ENCODE peak calls at places on chromosomes 7 and 10, in seven cellular contexts. One of them, this sample, is unnamed.

GRCh38 chr10:58399410-58399809 is 14.2 kb downstream of the TFAM start:
- DNase-seq in DMS 273 treated with DMSO at 0.1 percent for 48 hours: no peak
- DNase-seq in KBM-7: no peak
- DNase-seq in HEK293T: no peak
- DNase-seq in AG08395: peak; percentile 54
- DNase-seq in hepatocyte: no peak
- DNase-seq in activated T-helper 9 cell treated with anti-CD3 and anti-CD28 coated beads, Interleukin-2, amount 50 U/mL, for 16 hours: no peak
- DNase-seq in this sample: no peak

GRCh38 chr7:157058026-157058425 is 47.6 kb upstream of the MNX1 start:
- DNase-seq in AG08395: no peak
- DNase-seq in KBM-7: no peak
- DNase-seq in hepatocyte: no peak
- DNase-seq in activated T-helper 9 cell treated with anti-CD3 and anti-CD28 coated beads, Interleukin-2, amount 50 U/mL, for 16 hours: no peak
- DNase-seq in HEK293T: no peak
- DNase-seq in DMS 273 treated with DMSO at 0.1 percent for 48 hours: no peak
- DNase-seq in this sample: no peak

GRCh38 chr7:44994877-44995554 is 5.0 kb upstream of the CCM2 start:
- DNase-seq in activated T-helper 9 cell treated with anti-CD3 and anti-CD28 coated beads, Interleukin-2, amount 50 U/mL, for 16 hours: no peak
- DNase-seq in hepatocyte: no peak
- DNase-seq in KBM-7: peak; percentile 90
- DNase-seq in AG08395: no peak
- DNase-seq in HEK293T: no peak
- DNase-seq in DMS 273 treated with DMSO at 0.1 percent for 48 hours: no peak
- DNase-seq in this sample: no peak

GRCh38 chr10:23191764-23192395 is at the start of gene PTF1A:
- DNase-seq in HEK293T: no peak
- DNase-seq in DMS 273 treated with DMSO at 0.1 percent for 48 hours: no peak
- DNase-seq in KBM-7: no peak
- DNase-seq in activated T-helper 9 cell treated with anti-CD3 and anti-CD28 coated beads, Interleukin-2, amount 50 U/mL, for 16 hours: no peak
- DNase-seq in hepatocyte: peak; percentile 16
- DNase-seq in AG08395: no peak
- DNase-seq in this sample: peak; percentile 1

GRCh38 chr10:102773986-102774385 is 30.2 kb downstream of the WBP1L start:
- DNase-seq in AG08395: no peak
- DNase-seq in DMS 273 treated with DMSO at 0.1 percent for 48 hours: no peak
- DNase-seq in HEK293T: no peak
- DNase-seq in activated T-helper 9 cell treated with anti-CD3 and anti-CD28 coated beads, Interleukin-2, amount 50 U/mL, for 16 hours: no peak
- DNase-seq in KBM-7: peak; percentile 32
- DNase-seq in hepatocyte: no peak
- DNase-seq in this sample: no peak

GRCh38 chr7:8511810-8512209 is 78.4 kb downstream of the NXPH1 start:
- DNase-seq in hepatocyte: no peak
- DNase-seq in KBM-7: no peak
- DNase-seq in DMS 273 treated with DMSO at 0.1 percent for 48 hours: no peak
- DNase-seq in HEK293T: no peak
- DNase-seq in AG08395: no peak
- DNase-seq in activated T-helper 9 cell treated with anti-CD3 and anti-CD28 coated beads, Interleukin-2, amount 50 U/mL, for 16 hours: no peak
- DNase-seq in this sample: peak; percentile 64

GRCh38 chr10:17838080-17838634 is 29.0 kb downstream of the MRC1 start:
- DNase-seq in HEK293T: no peak
- DNase-seq in activated T-helper 9 cell treated with anti-CD3 and anti-CD28 coated beads, Interleukin-2, amount 50 U/mL, for 16 hours: no peak
- DNase-seq in hepatocyte: no peak
- DNase-seq in DMS 273 treated with DMSO at 0.1 percent for 48 hours: peak; percentile 42
- DNase-seq in AG08395: no peak
- DNase-seq in KBM-7: no peak
- DNase-seq in this sample: no peak

GRCh38 chr10:3217301-3217700 is 44.7 kb upstream of the PITRM1 start:
- DNase-seq in DMS 273 treated with DMSO at 0.1 percent for 48 hours: no peak
- DNase-seq in activated T-helper 9 cell treated with anti-CD3 and anti-CD28 coated beads, Interleukin-2, amount 50 U/mL, for 16 hours: no peak
- DNase-seq in AG08395: peak; percentile 65
- DNase-seq in hepatocyte: no peak
- DNase-seq in HEK293T: no peak
- DNase-seq in KBM-7: no peak
- DNase-seq in this sample: no peak

GRCh38 chr7:1713502-1714484 is 43.7 kb downstream of the ELFN1 start:
- DNase-seq in HEK293T: no peak
- DNase-seq in DMS 273 treated with DMSO at 0.1 percent for 48 hours: no peak
- DNase-seq in hepatocyte: peak; percentile 83
- DNase-seq in activated T-helper 9 cell treated with anti-CD3 and anti-CD28 coated beads, Interleukin-2, amount 50 U/mL, for 16 hours: no peak
- DNase-seq in AG08395: no peak
- DNase-seq in KBM-7: no peak
- DNase-seq in this sample: peak; percentile 61

This sample was measured in NCI-H69.